ENCODE peak calls at places on chromosomes 5 and 9, in seven cellular contexts. One of them, this sample, is unnamed. For H3K27me3, the result is how much of the 10 kb centered on the place peaks cover.

GRCh38 chr9:79371948-79372555 is 199.7 kb upstream of the TLE4 start:
- DNase-seq in effector memory CD4-positive, alpha-beta T cell: no peak
- DNase-seq in Karpas-422: no peak
- DNase-seq in neuronal stem cell: no peak
- DNase-seq in fibroblast of lung: no peak
- DNase-seq in endodermal cell: no peak
- DNase-seq in H7: no peak
- DNase-seq in this sample: no peak

GRCh38 chr9:100083448-100084144 is 15.2 kb downstream of the ERP44 start:
- DNase-seq in Karpas-422: no peak
- DNase-seq in fibroblast of lung: no peak
- DNase-seq in effector memory CD4-positive, alpha-beta T cell: no peak
- DNase-seq in neuronal stem cell: no peak
- DNase-seq in H7: no peak
- DNase-seq in endodermal cell: no peak
- DNase-seq in this sample: no peak

GRCh38 chr9:89243296-89244061 is 64.9 kb upstream of the SHC3 start:
- DNase-seq in fibroblast of lung: peak
- DNase-seq in effector memory CD4-positive, alpha-beta T cell: no peak
- DNase-seq in Karpas-422: no peak
- DNase-seq in H7: no peak
- DNase-seq in endodermal cell: no peak
- DNase-seq in neuronal stem cell: no peak
- DNase-seq in this sample: no peak

GRCh38 chr9:75410405-75410804 is 322.1 kb downstream of the OSTF1 start:
- DNase-seq in effector memory CD4-positive, alpha-beta T cell: no peak
- DNase-seq in endodermal cell: no peak
- DNase-seq in fibroblast of lung: no peak
- DNase-seq in neuronal stem cell: no peak
- DNase-seq in Karpas-422: no peak
- DNase-seq in H7: no peak
- DNase-seq in this sample: no peak

GRCh38 chr5:171770153-171770552 is 15.5 kb upstream of the SMIM23 start:
- DNase-seq in endodermal cell: peak
- DNase-seq in fibroblast of lung: no peak
- DNase-seq in H7: peak
- DNase-seq in neuronal stem cell: no peak
- DNase-seq in Karpas-422: peak
- DNase-seq in effector memory CD4-positive, alpha-beta T cell: no peak
- DNase-seq in this sample: no peak

GRCh38 chr5:89105836-89106235 is 222.9 kb upstream of the MEF2C start:
- DNase-seq in H7: no peak
- DNase-seq in Karpas-422: no peak
- DNase-seq in endodermal cell: no peak
- DNase-seq in fibroblast of lung: no peak
- DNase-seq in effector memory CD4-positive, alpha-beta T cell: no peak
- DNase-seq in neuronal stem cell: no peak
- DNase-seq in this sample: no peak

GRCh38 chr5:38615042-38615441 is 58.6 kb upstream of the LIFR start:
- DNase-seq in neuronal stem cell: no peak
- DNase-seq in Karpas-422: no peak
- DNase-seq in effector memory CD4-positive, alpha-beta T cell: no peak
- DNase-seq in endodermal cell: no peak
- DNase-seq in H7: no peak
- DNase-seq in fibroblast of lung: no peak
- DNase-seq in this sample: no peak

GRCh38 chr5:136035837-136036236 is 7.0 kb downstream of the TGFBI start:
- DNase-seq in neuronal stem cell: no peak
- DNase-seq in effector memory CD4-positive, alpha-beta T cell: no peak
- DNase-seq in endodermal cell: peak
- DNase-seq in fibroblast of lung: no peak
- DNase-seq in H7: no peak
- DNase-seq in Karpas-422: no peak
- DNase-seq in this sample: no peak

GRCh38 chr5:1443145-1443543 is 2.1 kb downstream of the SLC6A3 start:
- DNase-seq in endodermal cell: no peak
- DNase-seq in H7: peak
- DNase-seq in Karpas-422: no peak
- DNase-seq in neuronal stem cell: no peak
- DNase-seq in fibroblast of lung: no peak
- DNase-seq in effector memory CD4-positive, alpha-beta T cell: no peak
- DNase-seq in this sample: no peak

GRCh38 chr5:130138406-130139060 is 234.3 kb downstream of the CHSY3 start:
- DNase-seq in Karpas-422: no peak
- DNase-seq in effector memory CD4-positive, alpha-beta T cell: no peak
- DNase-seq in H7: no peak
- DNase-seq in fibroblast of lung: peak
- DNase-seq in endodermal cell: no peak
- DNase-seq in neuronal stem cell: no peak
- DNase-seq in this sample: no peak

GRCh38 chr5:123937230-123937629 is 425.3 kb downstream of the CSNK1G3 start:
- DNase-seq in fibroblast of lung: peak
- DNase-seq in endodermal cell: peak
- DNase-seq in effector memory CD4-positive, alpha-beta T cell: no peak
- DNase-seq in H7: peak
- DNase-seq in neuronal stem cell: peak
- DNase-seq in Karpas-422: peak
- DNase-seq in this sample: no peak

GRCh38 chr5:178432421-178433272 is 157.5 kb downstream of the COL23A1 start:
- DNase-seq in effector memory CD4-positive, alpha-beta T cell: no peak
- DNase-seq in neuronal stem cell: no peak
- DNase-seq in Karpas-422: no peak
- DNase-seq in endodermal cell: peak
- DNase-seq in H7: peak
- DNase-seq in fibroblast of lung: no peak
- DNase-seq in this sample: no peak

GRCh38 chr5:84518370-84518769 is 133.7 kb upstream of the EDIL3 start:
- DNase-seq in H7: no peak
- DNase-seq in fibroblast of lung: no peak
- DNase-seq in neuronal stem cell: no peak
- DNase-seq in endodermal cell: no peak
- DNase-seq in Karpas-422: no peak
- DNase-seq in effector memory CD4-positive, alpha-beta T cell: no peak
- DNase-seq in this sample: no peak

GRCh38 chr9:114319147-114319546 is 3.8 kb upstream of the ORM1 start:
- DNase-seq in H7: no peak
- DNase-seq in endodermal cell: peak
- DNase-seq in neuronal stem cell: no peak
- DNase-seq in fibroblast of lung: no peak
- DNase-seq in effector memory CD4-positive, alpha-beta T cell: no peak
- DNase-seq in Karpas-422: no peak
- DNase-seq in this sample: no peak

GRCh38 chr5:143148461-143149170 is 254.9 kb downstream of the NR3C1 start:
- DNase-seq in neuronal stem cell: no peak
- DNase-seq in Karpas-422: no peak
- DNase-seq in endodermal cell: no peak
- DNase-seq in fibroblast of lung: peak
- DNase-seq in H7: no peak
- DNase-seq in effector memory CD4-positive, alpha-beta T cell: no peak
- DNase-seq in this sample: no peak

GRCh38 chr9:71655141-71655540 is 113.2 kb downstream of the CEMIP2 start:
- DNase-seq in effector memory CD4-positive, alpha-beta T cell: no peak
- DNase-seq in endodermal cell: no peak
- DNase-seq in H7: no peak
- DNase-seq in neuronal stem cell: no peak
- DNase-seq in fibroblast of lung: no peak
- DNase-seq in Karpas-422: no peak
- DNase-seq in this sample: no peak

GRCh38 chr9:133600747-133601146 is 8.4 kb downstream of the FAM163B start:
- DNase-seq in neuronal stem cell: no peak
- DNase-seq in H7: no peak
- DNase-seq in effector memory CD4-positive, alpha-beta T cell: no peak
- DNase-seq in endodermal cell: no peak
- DNase-seq in Karpas-422: no peak
- DNase-seq in fibroblast of lung: no peak
- DNase-seq in this sample: no peak

GRCh38 chr9:89870207-89870606 is 265.4 kb downstream of the GADD45G start:
- DNase-seq in effector memory CD4-positive, alpha-beta T cell: no peak
- DNase-seq in fibroblast of lung: peak
- DNase-seq in neuronal stem cell: no peak
- DNase-seq in H7: no peak
- DNase-seq in Karpas-422: no peak
- DNase-seq in endodermal cell: no peak
- DNase-seq in this sample: no peak

GRCh38 chr5:17396247-17396646 is 101.8 kb upstream of the TAF11L2 start:
- DNase-seq in endodermal cell: no peak
- DNase-seq in H7: no peak
- DNase-seq in Karpas-422: no peak
- DNase-seq in fibroblast of lung: peak
- DNase-seq in neuronal stem cell: no peak
- DNase-seq in effector memory CD4-positive, alpha-beta T cell: no peak
- DNase-seq in this sample: no peak

GRCh38 chr5:111072949-111073682 is 1.6 kb downstream of the TSLP start:
- DNase-seq in H7: peak
- DNase-seq in Karpas-422: no peak
- DNase-seq in neuronal stem cell: peak
- DNase-seq in effector memory CD4-positive, alpha-beta T cell: peak
- DNase-seq in fibroblast of lung: no peak
- DNase-seq in endodermal cell: peak
- DNase-seq in this sample: no peak

GRCh38 chr9:129481824-129482511 is 138.9 kb downstream of the C9orf50 start:
- DNase-seq in neuronal stem cell: no peak
- DNase-seq in fibroblast of lung: no peak
- DNase-seq in Karpas-422: no peak
- DNase-seq in effector memory CD4-positive, alpha-beta T cell: no peak
- DNase-seq in endodermal cell: peak
- DNase-seq in H7: peak
- DNase-seq in this sample: no peak
- H3K27me3 ChIP-seq in neuronal stem cell: under half
- H3K27me3 ChIP-seq in fibroblast of lung: under half
- H3K27me3 ChIP-seq in Karpas-422: under half
- H3K27me3 ChIP-seq in effector memory CD4-positive, alpha-beta T cell: under half
- H3K27me3 ChIP-seq in endodermal cell: under half
- H3K27me3 ChIP-seq in H7: under half
- H3K27me3 ChIP-seq in this sample: under half

DNA sequence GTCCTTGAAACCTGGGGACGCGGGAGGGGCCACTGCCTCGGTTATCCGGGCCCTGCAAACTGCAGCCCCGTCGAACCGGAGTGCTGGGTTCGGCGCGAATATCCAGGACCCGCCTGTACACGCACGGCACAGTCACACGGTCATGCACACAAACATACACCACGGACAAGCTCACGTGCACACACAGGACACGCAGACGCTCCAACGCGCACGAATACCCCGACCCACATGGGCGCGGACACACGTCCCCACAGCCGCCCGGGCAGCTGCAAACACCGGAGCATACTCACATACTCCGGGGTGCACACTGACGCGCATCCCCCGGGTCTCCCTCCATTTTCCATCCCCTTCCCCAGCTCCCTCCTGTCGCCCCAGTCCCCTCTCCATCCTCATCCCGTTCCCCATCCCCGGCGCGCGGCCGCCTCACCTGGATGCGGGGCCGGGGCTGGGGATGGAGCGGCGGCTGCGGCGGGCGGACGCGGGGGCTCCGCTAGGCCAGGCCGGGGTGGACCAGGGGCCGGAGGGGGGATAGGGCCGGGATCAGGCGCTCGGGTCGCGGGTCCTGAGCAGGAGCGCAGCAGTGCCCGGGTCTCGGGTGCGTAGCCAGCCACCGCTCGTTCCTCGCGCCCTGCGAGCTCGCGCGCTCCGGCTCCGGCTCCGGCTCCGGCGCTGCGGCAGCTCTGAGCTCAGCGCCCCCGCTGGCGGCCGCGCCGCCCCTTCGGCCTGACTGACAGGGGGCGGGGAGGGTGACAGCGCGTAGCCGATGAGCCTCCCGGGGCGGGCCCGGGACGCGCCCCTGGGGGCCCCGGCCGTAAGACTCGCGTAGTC is at the start of the genes EIF4E1B and SNCB:
- DNase-seq in effector memory CD4-positive, alpha-beta T cell: no peak
- DNase-seq in H7: peak
- DNase-seq in Karpas-422: peak
- DNase-seq in neuronal stem cell: peak
- DNase-seq in endodermal cell: peak
- DNase-seq in fibroblast of lung: peak
- DNase-seq in this sample: no peak
- H3K27me3 ChIP-seq in effector memory CD4-positive, alpha-beta T cell: under half
- H3K27me3 ChIP-seq in H7: under half
- H3K27me3 ChIP-seq in Karpas-422: under half
- H3K27me3 ChIP-seq in neuronal stem cell: under half
- H3K27me3 ChIP-seq in endodermal cell: half or more
- H3K27me3 ChIP-seq in fibroblast of lung: under half
- H3K27me3 ChIP-seq in this sample: under half

GRCh38 chr9:36770025-36770424 is 197.3 kb downstream of the MELK start:
- DNase-seq in endodermal cell: no peak
- DNase-seq in neuronal stem cell: no peak
- DNase-seq in H7: no peak
- DNase-seq in fibroblast of lung: no peak
- DNase-seq in Karpas-422: no peak
- DNase-seq in effector memory CD4-positive, alpha-beta T cell: no peak
- DNase-seq in this sample: no peak

GRCh38 chr9:36772449-36773370 is 200.0 kb downstream of the MELK start:
- DNase-seq in fibroblast of lung: peak
- DNase-seq in endodermal cell: peak
- DNase-seq in effector memory CD4-positive, alpha-beta T cell: no peak
- DNase-seq in H7: peak
- DNase-seq in Karpas-422: peak
- DNase-seq in neuronal stem cell: no peak
- DNase-seq in this sample: no peak
- H3K27me3 ChIP-seq in fibroblast of lung: under half
- H3K27me3 ChIP-seq in endodermal cell: under half
- H3K27me3 ChIP-seq in effector memory CD4-positive, alpha-beta T cell: under half
- H3K27me3 ChIP-seq in H7: under half
- H3K27me3 ChIP-seq in Karpas-422: under half
- H3K27me3 ChIP-seq in neuronal stem cell: under half
- H3K27me3 ChIP-seq in this sample: under half

DNA sequence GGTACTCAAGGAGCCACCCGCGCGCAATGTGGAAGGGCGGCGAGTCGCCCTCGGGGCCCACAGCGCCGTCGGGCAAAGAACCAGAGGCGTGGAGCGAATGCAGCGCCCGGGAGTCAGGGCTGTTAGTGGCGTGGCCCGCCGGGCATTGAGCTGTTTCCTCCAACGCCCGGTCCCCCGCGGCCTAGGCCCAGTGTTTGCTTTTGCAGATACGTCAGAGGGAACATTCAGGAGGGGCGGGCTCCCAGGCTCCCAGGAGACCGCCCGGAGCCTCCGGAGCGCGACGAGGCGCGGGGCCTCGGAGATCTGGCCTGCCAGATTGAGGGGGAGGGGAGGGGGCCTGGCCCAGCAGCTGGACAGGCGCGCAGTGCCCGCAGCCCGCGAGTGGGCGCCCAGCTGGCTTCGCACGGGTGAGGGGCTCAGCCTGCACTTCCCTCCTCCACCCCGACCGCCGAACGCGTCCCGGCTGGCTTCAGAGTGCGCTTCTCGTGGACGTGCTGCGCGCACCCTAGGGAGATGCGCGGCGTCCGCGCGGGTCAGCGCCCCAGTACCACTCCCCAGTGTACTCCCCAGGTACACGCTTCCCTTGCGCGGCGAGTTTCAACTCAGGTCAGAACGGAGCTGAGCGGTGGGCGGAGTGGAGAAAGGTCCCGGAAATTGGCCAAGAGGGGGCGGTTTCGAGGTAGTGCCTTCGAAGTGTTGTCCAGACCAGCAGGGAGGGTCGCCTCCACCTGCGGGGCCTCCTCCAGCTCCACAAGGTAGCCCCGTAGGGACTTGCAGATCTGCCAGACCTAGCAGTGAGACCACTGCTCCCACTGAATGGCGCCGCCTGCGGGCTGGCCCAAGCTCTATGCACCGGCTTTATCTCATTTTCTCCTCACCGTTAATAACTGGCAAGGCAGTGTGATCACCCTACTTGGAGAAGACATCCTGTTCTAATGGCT is 130.4 kb downstream of the TMEM174 start:
- DNase-seq in fibroblast of lung: peak
- DNase-seq in Karpas-422: no peak
- DNase-seq in endodermal cell: peak
- DNase-seq in H7: peak
- DNase-seq in effector memory CD4-positive, alpha-beta T cell: no peak
- DNase-seq in neuronal stem cell: peak
- DNase-seq in this sample: no peak
- H3K27me3 ChIP-seq in fibroblast of lung: half or more
- H3K27me3 ChIP-seq in Karpas-422: under half
- H3K27me3 ChIP-seq in endodermal cell: half or more
- H3K27me3 ChIP-seq in H7: half or more
- H3K27me3 ChIP-seq in effector memory CD4-positive, alpha-beta T cell: under half
- H3K27me3 ChIP-seq in neuronal stem cell: half or more
- H3K27me3 ChIP-seq in this sample: half or more

This sample was measured in dorsolateral prefrontal cortex.